ENCODE peak calls at places on chromosomes 5 and 9, in ten cellular contexts. X is RWPE1, B is heart left ventricle, Y is A549, S is cardiac muscle cell, H is endodermal cell, K is Peyer's patch, P is psoas muscle, E is OCI-LY7, A is pancreas. U is an unnamed sample.

GRCh38 chr9:92133949-92134604 is 18.9 kb upstream of the SPTLC1 start:
- DNase-seq in A (peak; percentile 61), Y (peak; percentile 85), S (peak; percentile 90), P (peak; percentile 74), X (peak; percentile 94), B (peak; percentile 87), K (peak; percentile 65), E (peak; percentile 74), H (peak; percentile 97), U (peak; percentile 90)

GRCh38 chr9:123318961-123319421 is 37.0 kb upstream of the CRB2 start:
- DNase-seq in E (no peak), P (no peak), A (no peak), Y (no peak), H (no peak), S (no peak), B (no peak), X (no peak), K (no peak), U (no peak)

GRCh38 chr5:154366353-154366752 is 79.4 kb upstream of the SAP30L start:
- DNase-seq in A (no peak), H (no peak), S (no peak), E (no peak), X (no peak), B (no peak), P (no peak), K (no peak), Y (no peak), U (no peak)

GRCh38 chr5:54514841-54515432 is 2.6 kb upstream of the SNX18 start:
- DNase-seq in A (no peak), Y (no peak), X (no peak), B (no peak), K (no peak), S (no peak), P (no peak), E (no peak), H (no peak), U (peak; percentile 60)

GRCh38 chr5:3590967-3591900 is 4.4 kb upstream of the IRX1 start:
- DNase-seq in E (no peak), A (no peak), X (no peak), B (no peak), H (peak; percentile 71), S (no peak), P (no peak), K (no peak), Y (no peak), U (no peak)

GRCh38 chr5:36640949-36641348 is 34.5 kb downstream of the SLC1A3 start:
- DNase-seq in P (no peak), A (no peak), K (no peak), B (no peak), E (no peak), H (no peak), S (no peak), Y (no peak), X (no peak), U (no peak)

GRCh38 chr9:36550135-36550534 is 22.6 kb upstream of the MELK start:
- DNase-seq in P (no peak), E (no peak), A (no peak), X (no peak), Y (no peak), B (no peak), S (no peak), H (no peak), K (no peak), U (no peak)

GRCh38 chr5:107450531-107450930 is 220.2 kb downstream of the EFNA5 start:
- DNase-seq in H (no peak), S (no peak), E (no peak), K (no peak), B (no peak), Y (no peak), X (no peak), P (no peak), A (no peak), U (no peak)

GRCh38 chr5:79849486-79850315 is 141.4 kb downstream of the MTX3 start:
- DNase-seq in B (no peak), A (no peak), H (no peak), X (no peak), P (no peak), K (no peak), S (no peak), Y (no peak), E (no peak), U (no peak)

GRCh38 chr5:40932766-40933165 is 23.5 kb downstream of the C7 start:
- DNase-seq in Y (no peak), X (no peak), E (no peak), S (no peak), P (no peak), B (no peak), K (no peak), H (no peak), A (no peak), U (no peak)

GRCh38 chr5:96844476-96844990 is 31.8 kb upstream of the ERAP2 start:
- DNase-seq in B (no peak), P (no peak), Y (no peak), H (no peak), X (no peak), K (no peak), S (no peak), E (no peak), A (no peak), U (no peak)

GRCh38 chr5:61333351-61334223 is 1.5 kb downstream of the ZSWIM6 start:
- DNase-seq in E (no peak), B (peak; percentile 78), A (peak; percentile 54), X (peak; percentile 28), Y (no peak), P (peak; percentile 46), S (peak; percentile 59), H (no peak), K (peak; percentile 38), U (no peak)

GRCh38 chr5:171647900-171648253 is 137.7 kb upstream of the SMIM23 start:
- DNase-seq in Y (no peak), E (no peak), H (no peak), S (no peak), K (no peak), P (no peak), B (no peak), A (no peak), X (no peak), U (no peak)

GRCh38 chr5:53545744-53546143 is 14.7 kb upstream of the NDUFS4 start:
- DNase-seq in B (no peak), H (peak; percentile 60), P (no peak), S (no peak), E (no peak), X (no peak), A (no peak), K (no peak), Y (no peak), U (no peak)

GRCh38 chr5:2240118-2240904 is 357.6 kb upstream of the IRX4 start:
- DNase-seq in H (no peak), P (no peak), Y (no peak), K (no peak), B (no peak), S (no peak), A (no peak), E (no peak), X (no peak), U (no peak)

GRCh38 chr5:37557734-37558293 is 178.7 kb downstream of the WDR70 start:
- DNase-seq in E (no peak), H (no peak), K (no peak), X (no peak), Y (no peak), A (no peak), P (no peak), S (no peak), B (no peak), U (no peak)

GRCh38 chr5:107294151-107294550 is 376.6 kb downstream of the EFNA5 start:
- DNase-seq in X (no peak), A (no peak), P (no peak), E (peak; percentile 65), Y (no peak), H (no peak), B (no peak), S (no peak), K (no peak), U (no peak)

GRCh38 chr5:111603446-111603827 is 91.1 kb upstream of the STARD4 start:
- DNase-seq in K (no peak), B (no peak), Y (no peak), P (no peak), A (no peak), X (no peak), S (peak; percentile 23), H (no peak), E (no peak), U (no peak)

DNA sequence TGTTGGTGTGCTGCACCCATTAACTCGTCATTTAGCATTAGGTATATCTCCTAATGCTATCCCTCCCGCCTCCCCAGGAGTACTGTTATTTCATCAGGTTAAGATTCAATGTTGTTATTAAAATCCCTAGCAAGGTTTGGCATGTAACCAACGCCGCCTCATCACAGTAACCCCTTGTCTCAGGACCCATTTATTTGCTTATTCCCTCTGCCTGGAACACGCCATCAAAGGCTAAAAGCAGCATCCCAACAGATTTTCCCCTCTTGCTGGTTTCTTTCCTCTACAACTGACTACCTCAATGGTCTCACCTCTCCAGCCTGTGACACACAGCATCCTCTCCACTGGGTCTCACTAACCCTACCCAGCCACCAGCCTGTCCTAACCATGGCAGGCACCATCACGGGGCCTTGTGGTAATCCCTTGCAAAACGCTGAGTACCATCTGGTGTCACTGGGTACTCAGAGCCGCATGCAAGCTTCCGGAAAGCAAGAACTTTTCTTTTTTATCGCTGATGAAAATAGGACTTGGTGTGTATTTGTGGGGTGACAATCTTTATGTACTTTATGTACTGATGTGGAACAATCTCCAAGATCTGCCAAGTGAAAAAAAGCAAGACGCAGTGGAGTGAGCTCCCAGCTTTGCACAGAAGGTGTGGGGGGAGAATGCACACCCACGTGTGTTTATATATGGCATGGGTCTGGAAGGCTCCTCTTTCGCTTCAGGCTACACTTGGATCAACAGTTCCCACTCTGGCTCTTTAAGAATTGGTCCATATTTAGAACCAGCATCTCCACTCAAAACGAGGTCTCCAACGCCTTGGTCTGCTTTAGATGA is 6.1 kb downstream of the RPS14 start:
- DNase-seq in K (no peak), Y (no peak), H (peak; percentile 71), P (no peak), A (no peak), X (no peak), E (no peak), S (no peak), B (no peak), U (no peak)
- H3K27ac ChIP-seq in K (no peak overlapping the region), Y (no peak overlapping the region), H (no peak overlapping the region), P (no peak overlapping the region), A (no peak overlapping the region), X (peak overlapping the region; percentile 25), E (no peak overlapping the region), S (no peak overlapping the region), B (no peak overlapping the region), U (no peak overlapping the region)

GRCh38 chr5:72300590-72301339 is 19.3 kb downstream of the MRPS27 start:
- DNase-seq in Y (no peak), A (no peak), S (no peak), H (no peak), X (no peak), K (no peak), E (no peak), P (no peak), B (no peak), U (no peak)
- TF ChIP-seq CTCF in Y (no peak), A (no peak), S (no peak), H (no peak), X (no peak), K (no peak), E (no peak), P (no peak), B (no peak), U (no peak)

GRCh38 chr9:121240394-121241145 is 27.4 kb upstream of the GSN start:
- DNase-seq in P (no peak), E (no peak), S (no peak), A (no peak), X (no peak), B (no peak), Y (no peak), K (no peak), H (no peak), U (no peak)
- H3K27ac ChIP-seq in P (no peak overlapping the region), E (no peak overlapping the region), S (no peak overlapping the region), A (no peak overlapping the region), X (no peak overlapping the region), B (no peak overlapping the region), Y (no peak overlapping the region), K (no peak overlapping the region), H (no peak overlapping the region), U (no peak overlapping the region)

GRCh38 chr5:163245584-163245983 is 191.8 kb upstream of the CCNG1 start:
- DNase-seq in K (no peak), H (no peak), Y (no peak), P (no peak), X (no peak), A (no peak), E (no peak), B (no peak), S (no peak), U (no peak)
- TF ChIP-seq CTCF in K (no peak), H (no peak), Y (no peak), P (no peak), X (no peak), A (no peak), E (no peak), B (no peak), S (no peak), U (no peak)